ENCODE peak calls at places on chromosomes 6 and 20, in five cellular contexts. One of them, this sample, is unnamed. For H3K36me3, the result is how much of the 10 kb centered on the place peaks cover.

GRCh38 chr6:153729189-153729588 is 309.9 kb upstream of the OPRM1 start:
- DNase-seq in fibroblast of lung: no peak
- DNase-seq in hepatocyte: no peak
- DNase-seq in keratinocyte: no peak
- DNase-seq in neural progenitor cell: no peak
- DNase-seq in this sample: no peak

GRCh38 chr6:123321020-123321419 is 315.7 kb downstream of the TRDN start:
- DNase-seq in fibroblast of lung: no peak
- DNase-seq in hepatocyte: no peak
- DNase-seq in keratinocyte: no peak
- DNase-seq in neural progenitor cell: no peak
- DNase-seq in this sample: no peak

GRCh38 chr20:6692566-6693168 is 74.8 kb upstream of the BMP2 start:
- DNase-seq in fibroblast of lung: peak
- DNase-seq in hepatocyte: peak
- DNase-seq in keratinocyte: no peak
- DNase-seq in neural progenitor cell: peak
- DNase-seq in this sample: no peak

GRCh38 chr6:32954983-32955802 is 2.3 kb upstream of the HLA-DMA start:
- DNase-seq in fibroblast of lung: no peak
- DNase-seq in hepatocyte: peak
- DNase-seq in keratinocyte: peak
- DNase-seq in neural progenitor cell: peak
- DNase-seq in this sample: peak

GRCh38 chr6:94300424-94301144 is 881.2 kb upstream of the EPHA7 start:
- DNase-seq in fibroblast of lung: no peak
- DNase-seq in hepatocyte: no peak
- DNase-seq in keratinocyte: no peak
- DNase-seq in neural progenitor cell: no peak
- DNase-seq in this sample: no peak

GRCh38 chr6:40395066-40395697 is 192.0 kb downstream of the LRFN2 start:
- DNase-seq in fibroblast of lung: no peak
- DNase-seq in hepatocyte: no peak
- DNase-seq in keratinocyte: no peak
- DNase-seq in neural progenitor cell: no peak
- DNase-seq in this sample: no peak

GRCh38 chr20:24050119-24050518 is 61.5 kb upstream of the GGTLC1 start:
- DNase-seq in fibroblast of lung: no peak
- DNase-seq in hepatocyte: no peak
- DNase-seq in keratinocyte: no peak
- DNase-seq in neural progenitor cell: no peak
- DNase-seq in this sample: no peak

GRCh38 chr6:12890171-12890790 is 173.7 kb downstream of the PHACTR1 start:
- DNase-seq in fibroblast of lung: no peak
- DNase-seq in hepatocyte: no peak
- DNase-seq in keratinocyte: no peak
- DNase-seq in neural progenitor cell: no peak
- DNase-seq in this sample: peak

GRCh38 chr6:169959129-169960002 is 207.9 kb downstream of the ERMARD start:
- DNase-seq in fibroblast of lung: no peak
- DNase-seq in hepatocyte: no peak
- DNase-seq in keratinocyte: peak
- DNase-seq in neural progenitor cell: no peak
- DNase-seq in this sample: peak

GRCh38 chr20:49602370-49603208 is 34.7 kb upstream of the PTGIS start:
- DNase-seq in fibroblast of lung: no peak
- DNase-seq in hepatocyte: no peak
- DNase-seq in keratinocyte: no peak
- DNase-seq in neural progenitor cell: no peak
- DNase-seq in this sample: no peak

GRCh38 chr6:13504611-13505344 is 17.4 kb upstream of the GFOD1 start:
- DNase-seq in fibroblast of lung: no peak
- DNase-seq in hepatocyte: no peak
- DNase-seq in keratinocyte: no peak
- DNase-seq in neural progenitor cell: no peak
- DNase-seq in this sample: no peak

GRCh38 chr20:10802201-10802600 is 128.4 kb upstream of the JAG1 start:
- DNase-seq in fibroblast of lung: no peak
- DNase-seq in hepatocyte: no peak
- DNase-seq in keratinocyte: no peak
- DNase-seq in neural progenitor cell: no peak
- DNase-seq in this sample: no peak

GRCh38 chr6:76420094-76420493 is 347.6 kb upstream of the IMPG1 start:
- DNase-seq in fibroblast of lung: no peak
- DNase-seq in hepatocyte: no peak
- DNase-seq in keratinocyte: no peak
- DNase-seq in neural progenitor cell: no peak
- DNase-seq in this sample: no peak

GRCh38 chr6:47679507-47679906 is 18.9 kb upstream of the ADGRF4 start:
- DNase-seq in fibroblast of lung: no peak
- DNase-seq in hepatocyte: no peak
- DNase-seq in keratinocyte: no peak
- DNase-seq in neural progenitor cell: no peak
- DNase-seq in this sample: no peak

GRCh38 chr20:17824676-17825224 is 125.0 kb downstream of the BANF2 start:
- DNase-seq in fibroblast of lung: no peak
- DNase-seq in hepatocyte: no peak
- DNase-seq in keratinocyte: no peak
- DNase-seq in neural progenitor cell: no peak
- DNase-seq in this sample: no peak

GRCh38 chr20:20457392-20458126 is 89.7 kb downstream of the INSM1 start:
- DNase-seq in fibroblast of lung: peak
- DNase-seq in hepatocyte: no peak
- DNase-seq in keratinocyte: no peak
- DNase-seq in neural progenitor cell: no peak
- DNase-seq in this sample: no peak

GRCh38 chr6:157430834-157431233 is 49.8 kb downstream of the ZDHHC14 start:
- DNase-seq in fibroblast of lung: no peak
- DNase-seq in hepatocyte: no peak
- DNase-seq in keratinocyte: no peak
- DNase-seq in neural progenitor cell: no peak
- DNase-seq in this sample: no peak

GRCh38 chr20:58033026-58033536 is 195.4 kb downstream of the ANKRD60 start:
- DNase-seq in fibroblast of lung: no peak
- DNase-seq in hepatocyte: no peak
- DNase-seq in keratinocyte: no peak
- DNase-seq in neural progenitor cell: no peak
- DNase-seq in this sample: no peak

GRCh38 chr6:11251553-11252358 is 19.3 kb upstream of the NEDD9 start:
- DNase-seq in fibroblast of lung: peak
- DNase-seq in hepatocyte: peak
- DNase-seq in keratinocyte: no peak
- DNase-seq in neural progenitor cell: no peak
- DNase-seq in this sample: no peak

GRCh38 chr20:35606127-35606526 is 9.5 kb upstream of the SPAG4 start:
- DNase-seq in fibroblast of lung: no peak
- DNase-seq in hepatocyte: no peak
- DNase-seq in keratinocyte: no peak
- DNase-seq in neural progenitor cell: no peak
- DNase-seq in this sample: no peak

GRCh38 chr20:62808211-62808865 is 3.7 kb downstream of the OGFR start:
- DNase-seq in fibroblast of lung: peak
- DNase-seq in hepatocyte: peak
- DNase-seq in keratinocyte: no peak
- DNase-seq in neural progenitor cell: peak
- DNase-seq in this sample: peak
- H3K36me3 ChIP-seq in fibroblast of lung: under half
- H3K36me3 ChIP-seq in hepatocyte: under half
- H3K36me3 ChIP-seq in keratinocyte: under half
- H3K36me3 ChIP-seq in neural progenitor cell: under half
- H3K36me3 ChIP-seq in this sample: under half

GRCh38 chr20:25058051-25058796 is at the start of gene ACSS1:
- DNase-seq in fibroblast of lung: peak
- DNase-seq in hepatocyte: peak
- DNase-seq in keratinocyte: no peak
- DNase-seq in neural progenitor cell: peak
- DNase-seq in this sample: peak
- TF ChIP-seq EZH2 in fibroblast of lung: peak
- TF ChIP-seq EZH2 in hepatocyte: no peak
- TF ChIP-seq EZH2 in keratinocyte: no peak
- TF ChIP-seq EZH2 in neural progenitor cell: peak
- TF ChIP-seq EZH2 in this sample: no peak

GRCh38 chr6:161023316-161023715 is 31.7 kb downstream of the MAP3K4 start:
- DNase-seq in fibroblast of lung: no peak
- DNase-seq in hepatocyte: no peak
- DNase-seq in keratinocyte: no peak
- DNase-seq in neural progenitor cell: no peak
- DNase-seq in this sample: no peak
- H3K4me2 ChIP-seq in fibroblast of lung: no peak
- H3K4me2 ChIP-seq in hepatocyte: no peak
- H3K4me2 ChIP-seq in keratinocyte: no peak
- H3K4me2 ChIP-seq in neural progenitor cell: no peak
- H3K4me2 ChIP-seq in this sample: no peak

GRCh38 chr20:39010496-39010895 is 48.4 kb downstream of the DHX35 start:
- DNase-seq in fibroblast of lung: no peak
- DNase-seq in hepatocyte: no peak
- DNase-seq in keratinocyte: no peak
- DNase-seq in neural progenitor cell: peak
- DNase-seq in this sample: peak

GRCh38 chr20:38999965-39000910 is 38.1 kb downstream of the DHX35 start:
- DNase-seq in fibroblast of lung: no peak
- DNase-seq in hepatocyte: no peak
- DNase-seq in keratinocyte: no peak
- DNase-seq in neural progenitor cell: no peak
- DNase-seq in this sample: no peak

GRCh38 chr20:39009348-39009747 is 47.2 kb downstream of the DHX35 start:
- DNase-seq in fibroblast of lung: no peak
- DNase-seq in hepatocyte: no peak
- DNase-seq in keratinocyte: no peak
- DNase-seq in neural progenitor cell: no peak
- DNase-seq in this sample: no peak

GRCh38 chr20:38999217-38999616 is 37.1 kb downstream of the DHX35 start:
- DNase-seq in fibroblast of lung: no peak
- DNase-seq in hepatocyte: no peak
- DNase-seq in keratinocyte: no peak
- DNase-seq in neural progenitor cell: no peak
- DNase-seq in this sample: no peak

DNA sequence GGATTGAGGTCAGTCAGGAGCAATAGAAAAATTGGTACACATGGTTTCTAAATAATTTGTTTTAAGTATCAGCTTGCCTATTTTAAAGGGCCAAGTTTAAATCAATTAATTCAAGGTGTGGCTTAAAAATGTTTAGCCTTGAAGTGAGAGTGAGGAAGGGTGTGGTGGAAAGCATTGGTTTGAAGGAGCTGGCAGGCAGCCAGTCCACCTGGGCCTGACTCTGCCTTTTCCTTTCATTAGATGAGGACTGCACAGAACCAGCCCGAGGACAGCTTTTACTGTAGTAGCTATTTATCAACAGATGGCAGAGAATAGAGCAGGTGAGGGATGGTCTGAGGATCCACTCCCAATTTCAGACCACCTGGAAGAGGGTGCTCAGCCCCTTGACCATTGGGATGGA is 42.4 kb downstream of the DHX35 start:
- DNase-seq in fibroblast of lung: no peak
- DNase-seq in hepatocyte: peak
- DNase-seq in keratinocyte: no peak
- DNase-seq in neural progenitor cell: no peak
- DNase-seq in this sample: no peak
- H3K36me3 ChIP-seq in fibroblast of lung: under half
- H3K36me3 ChIP-seq in hepatocyte: under half
- H3K36me3 ChIP-seq in keratinocyte: under half
- H3K36me3 ChIP-seq in neural progenitor cell: under half
- H3K36me3 ChIP-seq in this sample: under half

GRCh38 chr20:53522696-53523095 is 70.9 kb downstream of the ZNF217 start:
- DNase-seq in fibroblast of lung: no peak
- DNase-seq in hepatocyte: no peak
- DNase-seq in keratinocyte: no peak
- DNase-seq in neural progenitor cell: no peak
- DNase-seq in this sample: no peak
- TF ChIP-seq EZH2 in fibroblast of lung: no peak
- TF ChIP-seq EZH2 in hepatocyte: no peak
- TF ChIP-seq EZH2 in keratinocyte: no peak
- TF ChIP-seq EZH2 in neural progenitor cell: no peak
- TF ChIP-seq EZH2 in this sample: no peak

DNA sequence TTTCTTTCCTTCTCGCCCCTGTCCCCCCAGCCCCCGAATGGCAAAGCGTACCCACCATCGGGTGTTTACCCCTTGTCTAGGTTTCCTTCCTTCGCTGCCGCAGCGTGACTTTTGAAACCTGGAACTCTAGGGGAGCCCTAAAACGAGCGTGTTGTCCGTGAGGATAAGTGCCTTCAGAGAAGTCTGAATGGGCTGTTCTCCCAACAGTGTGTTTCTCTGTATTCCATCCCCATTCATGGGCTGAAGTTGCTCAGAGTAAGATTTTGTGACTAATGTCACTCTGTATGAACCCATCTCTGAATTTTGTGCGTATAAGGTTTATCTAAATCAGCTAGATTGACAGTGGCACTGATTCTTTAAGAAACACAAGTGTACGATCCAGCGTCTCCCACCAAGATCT is 949 bp downstream of the MACROD2 start:
- DNase-seq in fibroblast of lung: no peak
- DNase-seq in hepatocyte: peak
- DNase-seq in keratinocyte: no peak
- DNase-seq in neural progenitor cell: no peak
- DNase-seq in this sample: peak
- H3K4me2 ChIP-seq in fibroblast of lung: peak
- H3K4me2 ChIP-seq in hepatocyte: peak
- H3K4me2 ChIP-seq in keratinocyte: peak
- H3K4me2 ChIP-seq in neural progenitor cell: peak
- H3K4me2 ChIP-seq in this sample: peak

This sample was measured in GM23338.